ENCODE peak calls at places on chromosome 16, in ten cellular contexts. J is heart left ventricle, L is lower leg skin, U is tibial nerve, R is body of pancreas, P is IMR-90, B is prostate gland, E is ovary, Z is upper lobe of left lung, X is uterus. K is an unnamed sample.

GRCh38 chr16:53082509-53082908 is 27.7 kb downstream of the CHD9 start:
- DNase-seq in J (no peak), L (no peak), U (no peak), R (no peak), P (no peak), B (no peak), E (no peak), Z (no peak), X (no peak), K (no peak)

GRCh38 chr16:73024571-73025105 is 23.3 kb downstream of the ZFHX3 start:
- DNase-seq in J (no peak), L (no peak), U (no peak), R (peak; percentile 11), P (no peak), B (no peak), E (no peak), Z (no peak), X (no peak), K (no peak)

GRCh38 chr16:15857779-15858560 is 1.1 kb upstream of the MYH11 start:
- DNase-seq in J (peak; percentile 66), L (no peak), U (peak; percentile 5), R (peak; percentile 12), P (peak; percentile 50), B (peak; percentile 21), E (peak; percentile 67), Z (no peak), X (peak; percentile 79), K (peak; percentile 27)

GRCh38 chr16:30033270-30033669 is 2.2 kb upstream of the TLCD3B start:
- DNase-seq in J (no peak), L (no peak), U (no peak), R (no peak), P (no peak), B (no peak), E (no peak), Z (no peak), X (no peak), K (no peak)

GRCh38 chr16:50680907-50681885 is at the start of gene SNX20:
- DNase-seq in J (peak; percentile 68), L (no peak), U (no peak), R (no peak), P (no peak), B (no peak), E (no peak), Z (peak; percentile 76), X (no peak), K (peak; percentile 43)

GRCh38 chr16:84841787-84842300 is 22.1 kb downstream of the CRISPLD2 start:
- DNase-seq in J (no peak), L (no peak), U (no peak), R (peak; percentile 69), P (no peak), B (peak; percentile 87), E (no peak), Z (peak; percentile 83), X (no peak), K (peak; percentile 85)

GRCh38 chr16:49837673-49838360 is 18.1 kb downstream of the ZNF423 start:
- DNase-seq in J (no peak), L (no peak), U (no peak), R (no peak), P (no peak), B (no peak), E (no peak), Z (no peak), X (no peak), K (no peak)

GRCh38 chr16:15811778-15812750 is 44.8 kb downstream of the MYH11 start:
- DNase-seq in J (no peak), L (peak; percentile 38), U (no peak), R (peak; percentile 21), P (peak; percentile 86), B (peak; percentile 83), E (no peak), Z (peak; percentile 46), X (no peak), K (peak; percentile 44)

GRCh38 chr16:78024159-78024558 is 1.8 kb downstream of the CLEC3A start:
- DNase-seq in J (no peak), L (no peak), U (no peak), R (no peak), P (no peak), B (no peak), E (no peak), Z (no peak), X (no peak), K (no peak)

GRCh38 chr16:84689126-84689525 is 10.7 kb upstream of the USP10 start:
- DNase-seq in J (no peak), L (no peak), U (no peak), R (no peak), P (peak; percentile 99), B (no peak), E (no peak), Z (no peak), X (no peak), K (no peak)

GRCh38 chr16:77850637-77851330 is 62.4 kb downstream of the VAT1L start:
- DNase-seq in J (no peak), L (no peak), U (no peak), R (no peak), P (peak; percentile 60), B (no peak), E (no peak), Z (no peak), X (no peak), K (no peak)

GRCh38 chr16:83420206-83420760 is 387.5 kb upstream of the HSBP1 start:
- DNase-seq in J (no peak), L (no peak), U (no peak), R (no peak), P (peak; percentile 47), B (no peak), E (no peak), Z (no peak), X (no peak), K (no peak)

GRCh38 chr16:30637952-30638351 is 12.8 kb upstream of the PRR14 start:
- DNase-seq in J (no peak), L (no peak), U (no peak), R (no peak), P (peak; percentile 51), B (no peak), E (no peak), Z (no peak), X (no peak), K (no peak)

GRCh38 chr16:28495098-28495793 is 803 bp downstream of the APOBR start:
- DNase-seq in J (no peak), L (no peak), U (no peak), R (no peak), P (no peak), B (no peak), E (no peak), Z (no peak), X (no peak), K (no peak)

DNA sequence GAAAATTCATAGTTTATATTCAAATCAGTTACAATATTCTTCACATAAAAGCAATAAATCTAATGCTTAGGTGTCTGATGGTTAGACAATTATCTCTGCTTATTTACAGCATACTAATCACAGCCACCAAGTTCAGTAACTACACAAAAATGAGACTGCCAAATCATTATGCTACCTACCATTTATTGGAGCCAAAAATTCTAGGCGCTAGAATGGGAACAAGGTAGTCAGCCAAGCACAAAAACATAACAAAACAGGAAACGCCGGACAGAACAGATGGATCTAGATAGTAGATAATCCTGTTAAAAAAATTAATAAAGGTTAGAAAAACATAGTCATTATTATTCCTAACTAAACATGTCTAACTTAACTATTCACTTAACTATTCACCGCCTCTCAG is 3.6 kb downstream of the ARL6IP1 start:
- DNase-seq in J (no peak), L (no peak), U (no peak), R (no peak), P (no peak), B (no peak), E (no peak), Z (no peak), X (no peak), K (no peak)
- TF ChIP-seq POLR2A in J (no peak), L (no peak), U (no peak), R (no peak), P (no peak), B (no peak), E (no peak), Z (no peak), X (no peak), K (no peak)

GRCh38 chr16:88924834-88925539 is 52.0 kb downstream of the CBFA2T3 start:
- DNase-seq in J (no peak), L (no peak), U (no peak), R (peak; percentile 68), P (peak; percentile 73), B (no peak), E (no peak), Z (peak; percentile 41), X (peak; percentile 45), K (no peak)
- TF ChIP-seq CTCF in J (no peak), L (no peak), U (no peak), R (no peak), P (peak; percentile 58), B (no peak), E (no peak), Z (no peak), X (no peak), K (no peak)

GRCh38 chr16:80935691-80936090 is 71.0 kb downstream of the CMC2 start:
- DNase-seq in J (no peak), L (no peak), U (no peak), R (no peak), P (no peak), B (no peak), E (no peak), Z (no peak), X (no peak), K (no peak)

GRCh38 chr16:80936410-80936809 is 70.3 kb downstream of the CMC2 start:
- DNase-seq in J (no peak), L (no peak), U (no peak), R (no peak), P (peak; percentile 16), B (no peak), E (no peak), Z (no peak), X (no peak), K (no peak)

GRCh38 chr16:80931985-80932720 is 74.5 kb downstream of the CMC2 start:
- DNase-seq in J (peak; percentile 82), L (peak; percentile 21), U (peak; percentile 9), R (peak; percentile 50), P (peak; percentile 35), B (peak; percentile 74), E (peak; percentile 71), Z (no peak), X (peak; percentile 64), K (peak; percentile 59)

GRCh38 chr16:80932725-80933124 is 74.0 kb downstream of the CMC2 start:
- DNase-seq in J (peak; percentile 70), L (peak; percentile 19), U (peak; percentile 8), R (peak; percentile 26), P (peak; percentile 80), B (peak; percentile 46), E (peak; percentile 36), Z (no peak), X (peak; percentile 58), K (peak; percentile 28)

DNA sequence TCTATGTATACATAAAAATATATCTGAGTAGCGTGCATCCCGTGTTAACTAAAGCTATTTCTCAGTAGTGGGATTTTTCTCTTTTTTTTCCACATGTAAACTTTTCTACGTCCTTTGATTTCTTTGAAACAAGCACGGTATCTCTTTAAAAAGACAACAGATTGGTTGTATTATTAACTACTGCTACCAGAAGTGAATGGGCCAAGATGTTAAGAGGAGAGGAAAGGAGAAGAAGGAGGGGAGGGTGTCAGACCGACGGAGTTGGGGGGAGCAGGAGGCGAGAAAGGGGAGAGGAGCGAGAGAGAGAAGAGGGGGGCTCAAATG is 75.1 kb downstream of the CMC2 start:
- DNase-seq in J (no peak), L (no peak), U (no peak), R (no peak), P (no peak), B (no peak), E (no peak), Z (no peak), X (no peak), K (no peak)
- H3K4me3 ChIP-seq in J (peak overlapping the region; percentile 60), L (no peak overlapping the region), U (peak overlapping the region; percentile 43), R (no peak overlapping the region), P (peak overlapping the region; percentile 46), B (peak overlapping the region; percentile 44), E (peak overlapping the region; percentile 12), Z (peak overlapping the region; percentile 53), X (peak overlapping the region; percentile 34), K (peak overlapping the region; percentile 51)

GRCh38 chr16:11105038-11105903 is 150.7 kb downstream of the SOCS1 start:
- DNase-seq in J (no peak), L (peak; percentile 58), U (peak; percentile 51), R (no peak), P (peak; percentile 98), B (peak; percentile 9), E (no peak), Z (peak; percentile 56), X (peak; percentile 61), K (no peak)
- TF ChIP-seq POLR2A in J (no peak), L (no peak), U (no peak), R (no peak), P (no peak), B (no peak), E (peak; percentile 26), Z (peak; percentile 26), X (no peak), K (no peak)

K was measured in stomach.